ENCODE peak calls at places on chromosomes 11 and 22, in ten cellular contexts. One of them, this sample, is unnamed.

GRCh38 chr11:11446967-11447366 is 93.9 kb upstream of the CSNK2A3 start:
- DNase-seq in amniotic stem cell: no peak
- DNase-seq in H9: no peak
- DNase-seq in A172: no peak
- DNase-seq in EL: no peak
- DNase-seq in iris pigment epithelial cell: no peak
- DNase-seq in NCI-H748 treated with DMSO at 0.1 percent for 48 hours: no peak
- DNase-seq in activated T-cell treated with anti-CD3 and anti-CD28 coated beads for 48 hours: no peak
- DNase-seq in activated CD8-positive, alpha-beta memory T cell treated with anti-CD3 and anti-CD28 coated beads for 1 hour: no peak
- DNase-seq in NCI-H1092 treated with DMSO at 0.1 percent for 48 hours: no peak
- DNase-seq in this sample: no peak

GRCh38 chr11:119108151-119108856 is 1.2 kb downstream of the C2CD2L start:
- DNase-seq in NCI-H748 treated with DMSO at 0.1 percent for 48 hours: no peak
- DNase-seq in activated T-cell treated with anti-CD3 and anti-CD28 coated beads for 48 hours: no peak
- DNase-seq in activated CD8-positive, alpha-beta memory T cell treated with anti-CD3 and anti-CD28 coated beads for 1 hour: peak; percentile 13
- DNase-seq in iris pigment epithelial cell: peak; percentile 35
- DNase-seq in A172: peak; percentile 68
- DNase-seq in H9: peak; percentile 58
- DNase-seq in amniotic stem cell: no peak
- DNase-seq in NCI-H1092 treated with DMSO at 0.1 percent for 48 hours: peak; percentile 28
- DNase-seq in EL: peak; percentile 64
- DNase-seq in this sample: no peak

GRCh38 chr11:1158681-1159525 is 1.1 kb downstream of the MUC5AC start:
- DNase-seq in amniotic stem cell: no peak
- DNase-seq in NCI-H1092 treated with DMSO at 0.1 percent for 48 hours: no peak
- DNase-seq in EL: no peak
- DNase-seq in A172: no peak
- DNase-seq in activated CD8-positive, alpha-beta memory T cell treated with anti-CD3 and anti-CD28 coated beads for 1 hour: no peak
- DNase-seq in iris pigment epithelial cell: no peak
- DNase-seq in NCI-H748 treated with DMSO at 0.1 percent for 48 hours: no peak
- DNase-seq in activated T-cell treated with anti-CD3 and anti-CD28 coated beads for 48 hours: no peak
- DNase-seq in H9: peak; percentile 21
- DNase-seq in this sample: no peak

GRCh38 chr11:75241906-75242644 is 1.5 kb downstream of the TPBGL start:
- DNase-seq in EL: no peak
- DNase-seq in H9: peak; percentile 32
- DNase-seq in NCI-H1092 treated with DMSO at 0.1 percent for 48 hours: no peak
- DNase-seq in iris pigment epithelial cell: no peak
- DNase-seq in activated CD8-positive, alpha-beta memory T cell treated with anti-CD3 and anti-CD28 coated beads for 1 hour: no peak
- DNase-seq in A172: peak; percentile 49
- DNase-seq in amniotic stem cell: no peak
- DNase-seq in NCI-H748 treated with DMSO at 0.1 percent for 48 hours: no peak
- DNase-seq in activated T-cell treated with anti-CD3 and anti-CD28 coated beads for 48 hours: no peak
- DNase-seq in this sample: no peak

GRCh38 chr22:50698546-50698945 is 25.9 kb downstream of the SHANK3 start:
- DNase-seq in activated CD8-positive, alpha-beta memory T cell treated with anti-CD3 and anti-CD28 coated beads for 1 hour: no peak
- DNase-seq in activated T-cell treated with anti-CD3 and anti-CD28 coated beads for 48 hours: no peak
- DNase-seq in A172: no peak
- DNase-seq in EL: no peak
- DNase-seq in NCI-H748 treated with DMSO at 0.1 percent for 48 hours: no peak
- DNase-seq in H9: no peak
- DNase-seq in NCI-H1092 treated with DMSO at 0.1 percent for 48 hours: no peak
- DNase-seq in amniotic stem cell: no peak
- DNase-seq in iris pigment epithelial cell: no peak
- DNase-seq in this sample: no peak

GRCh38 chr11:72263363-72263762 is 19.4 kb upstream of the PHOX2A start:
- DNase-seq in iris pigment epithelial cell: peak; percentile 90
- DNase-seq in activated T-cell treated with anti-CD3 and anti-CD28 coated beads for 48 hours: no peak
- DNase-seq in NCI-H748 treated with DMSO at 0.1 percent for 48 hours: no peak
- DNase-seq in A172: peak; percentile 62
- DNase-seq in amniotic stem cell: no peak
- DNase-seq in activated CD8-positive, alpha-beta memory T cell treated with anti-CD3 and anti-CD28 coated beads for 1 hour: no peak
- DNase-seq in H9: no peak
- DNase-seq in NCI-H1092 treated with DMSO at 0.1 percent for 48 hours: no peak
- DNase-seq in EL: peak; percentile 58
- DNase-seq in this sample: peak; percentile 67

GRCh38 chr11:57224537-57224936 is 12.5 kb downstream of the APLNR start:
- DNase-seq in activated CD8-positive, alpha-beta memory T cell treated with anti-CD3 and anti-CD28 coated beads for 1 hour: no peak
- DNase-seq in amniotic stem cell: peak; percentile 16
- DNase-seq in EL: peak; percentile 66
- DNase-seq in H9: no peak
- DNase-seq in NCI-H748 treated with DMSO at 0.1 percent for 48 hours: no peak
- DNase-seq in iris pigment epithelial cell: peak; percentile 78
- DNase-seq in A172: peak; percentile 59
- DNase-seq in activated T-cell treated with anti-CD3 and anti-CD28 coated beads for 48 hours: no peak
- DNase-seq in NCI-H1092 treated with DMSO at 0.1 percent for 48 hours: no peak
- DNase-seq in this sample: no peak

GRCh38 chr11:91997178-91997577 is 227.4 kb upstream of the FAT3 start:
- DNase-seq in activated CD8-positive, alpha-beta memory T cell treated with anti-CD3 and anti-CD28 coated beads for 1 hour: no peak
- DNase-seq in A172: no peak
- DNase-seq in NCI-H748 treated with DMSO at 0.1 percent for 48 hours: peak; percentile 43
- DNase-seq in EL: no peak
- DNase-seq in NCI-H1092 treated with DMSO at 0.1 percent for 48 hours: peak; percentile 48
- DNase-seq in activated T-cell treated with anti-CD3 and anti-CD28 coated beads for 48 hours: no peak
- DNase-seq in amniotic stem cell: no peak
- DNase-seq in iris pigment epithelial cell: no peak
- DNase-seq in H9: no peak
- DNase-seq in this sample: no peak

GRCh38 chr22:49404576-49405199 is 423.0 kb downstream of the BRD1 start:
- DNase-seq in EL: no peak
- DNase-seq in NCI-H748 treated with DMSO at 0.1 percent for 48 hours: no peak
- DNase-seq in activated CD8-positive, alpha-beta memory T cell treated with anti-CD3 and anti-CD28 coated beads for 1 hour: no peak
- DNase-seq in amniotic stem cell: no peak
- DNase-seq in activated T-cell treated with anti-CD3 and anti-CD28 coated beads for 48 hours: no peak
- DNase-seq in iris pigment epithelial cell: no peak
- DNase-seq in H9: peak; percentile 24
- DNase-seq in NCI-H1092 treated with DMSO at 0.1 percent for 48 hours: no peak
- DNase-seq in A172: no peak
- DNase-seq in this sample: peak; percentile 0

GRCh38 chr11:61777234-61778090 is 14.9 kb downstream of the TMEM258 start:
- DNase-seq in EL: no peak
- DNase-seq in H9: peak; percentile 86
- DNase-seq in A172: no peak
- DNase-seq in NCI-H1092 treated with DMSO at 0.1 percent for 48 hours: no peak
- DNase-seq in iris pigment epithelial cell: no peak
- DNase-seq in NCI-H748 treated with DMSO at 0.1 percent for 48 hours: no peak
- DNase-seq in activated CD8-positive, alpha-beta memory T cell treated with anti-CD3 and anti-CD28 coated beads for 1 hour: peak; percentile 45
- DNase-seq in amniotic stem cell: no peak
- DNase-seq in activated T-cell treated with anti-CD3 and anti-CD28 coated beads for 48 hours: peak; percentile 40
- DNase-seq in this sample: no peak

GRCh38 chr22:45889093-45889538 is 87.8 kb downstream of the WNT7B start:
- DNase-seq in H9: no peak
- DNase-seq in EL: no peak
- DNase-seq in activated CD8-positive, alpha-beta memory T cell treated with anti-CD3 and anti-CD28 coated beads for 1 hour: no peak
- DNase-seq in iris pigment epithelial cell: no peak
- DNase-seq in amniotic stem cell: no peak
- DNase-seq in A172: no peak
- DNase-seq in activated T-cell treated with anti-CD3 and anti-CD28 coated beads for 48 hours: no peak
- DNase-seq in NCI-H1092 treated with DMSO at 0.1 percent for 48 hours: no peak
- DNase-seq in NCI-H748 treated with DMSO at 0.1 percent for 48 hours: no peak
- DNase-seq in this sample: no peak

GRCh38 chr11:9973921-9974320 is 310.0 kb downstream of the SWAP70 start:
- DNase-seq in activated T-cell treated with anti-CD3 and anti-CD28 coated beads for 48 hours: no peak
- DNase-seq in NCI-H1092 treated with DMSO at 0.1 percent for 48 hours: no peak
- DNase-seq in activated CD8-positive, alpha-beta memory T cell treated with anti-CD3 and anti-CD28 coated beads for 1 hour: no peak
- DNase-seq in NCI-H748 treated with DMSO at 0.1 percent for 48 hours: no peak
- DNase-seq in iris pigment epithelial cell: peak; percentile 29
- DNase-seq in H9: no peak
- DNase-seq in EL: peak; percentile 47
- DNase-seq in A172: no peak
- DNase-seq in amniotic stem cell: no peak
- DNase-seq in this sample: no peak

GRCh38 chr22:37626144-37626543 is 13.3 kb upstream of the SH3BP1 start:
- DNase-seq in H9: no peak
- DNase-seq in NCI-H1092 treated with DMSO at 0.1 percent for 48 hours: no peak
- DNase-seq in activated CD8-positive, alpha-beta memory T cell treated with anti-CD3 and anti-CD28 coated beads for 1 hour: no peak
- DNase-seq in A172: peak; percentile 12
- DNase-seq in amniotic stem cell: no peak
- DNase-seq in NCI-H748 treated with DMSO at 0.1 percent for 48 hours: no peak
- DNase-seq in EL: no peak
- DNase-seq in iris pigment epithelial cell: peak; percentile 67
- DNase-seq in activated T-cell treated with anti-CD3 and anti-CD28 coated beads for 48 hours: no peak
- DNase-seq in this sample: no peak

GRCh38 chr22:24498826-24499225 is 3.7 kb downstream of the UPB1 start:
- DNase-seq in activated CD8-positive, alpha-beta memory T cell treated with anti-CD3 and anti-CD28 coated beads for 1 hour: no peak
- DNase-seq in A172: no peak
- DNase-seq in activated T-cell treated with anti-CD3 and anti-CD28 coated beads for 48 hours: no peak
- DNase-seq in NCI-H748 treated with DMSO at 0.1 percent for 48 hours: no peak
- DNase-seq in NCI-H1092 treated with DMSO at 0.1 percent for 48 hours: no peak
- DNase-seq in EL: no peak
- DNase-seq in iris pigment epithelial cell: no peak
- DNase-seq in H9: no peak
- DNase-seq in amniotic stem cell: no peak
- DNase-seq in this sample: no peak

GRCh38 chr11:114179234-114179941 is 116.8 kb upstream of the NNMT start:
- DNase-seq in NCI-H1092 treated with DMSO at 0.1 percent for 48 hours: peak; percentile 56
- DNase-seq in A172: no peak
- DNase-seq in H9: no peak
- DNase-seq in iris pigment epithelial cell: peak; percentile 99
- DNase-seq in NCI-H748 treated with DMSO at 0.1 percent for 48 hours: no peak
- DNase-seq in activated CD8-positive, alpha-beta memory T cell treated with anti-CD3 and anti-CD28 coated beads for 1 hour: no peak
- DNase-seq in EL: no peak
- DNase-seq in amniotic stem cell: no peak
- DNase-seq in activated T-cell treated with anti-CD3 and anti-CD28 coated beads for 48 hours: no peak
- DNase-seq in this sample: peak; percentile 95

GRCh38 chr11:84905411-84905810 is 721.7 kb downstream of the DLG2 start:
- DNase-seq in activated T-cell treated with anti-CD3 and anti-CD28 coated beads for 48 hours: no peak
- DNase-seq in amniotic stem cell: no peak
- DNase-seq in A172: no peak
- DNase-seq in NCI-H748 treated with DMSO at 0.1 percent for 48 hours: no peak
- DNase-seq in activated CD8-positive, alpha-beta memory T cell treated with anti-CD3 and anti-CD28 coated beads for 1 hour: no peak
- DNase-seq in NCI-H1092 treated with DMSO at 0.1 percent for 48 hours: no peak
- DNase-seq in H9: no peak
- DNase-seq in EL: peak; percentile 60
- DNase-seq in iris pigment epithelial cell: peak; percentile 91
- DNase-seq in this sample: peak; percentile 34

GRCh38 chr11:64170419-64170818 is 4.5 kb upstream of the MACROD1 start:
- DNase-seq in activated T-cell treated with anti-CD3 and anti-CD28 coated beads for 48 hours: no peak
- DNase-seq in EL: no peak
- DNase-seq in NCI-H748 treated with DMSO at 0.1 percent for 48 hours: no peak
- DNase-seq in NCI-H1092 treated with DMSO at 0.1 percent for 48 hours: no peak
- DNase-seq in iris pigment epithelial cell: no peak
- DNase-seq in A172: no peak
- DNase-seq in activated CD8-positive, alpha-beta memory T cell treated with anti-CD3 and anti-CD28 coated beads for 1 hour: no peak
- DNase-seq in H9: no peak
- DNase-seq in amniotic stem cell: no peak
- DNase-seq in this sample: no peak

GRCh38 chr22:33923033-33923432 is 2.8 kb upstream of the LARGE1 start:
- DNase-seq in amniotic stem cell: no peak
- DNase-seq in activated T-cell treated with anti-CD3 and anti-CD28 coated beads for 48 hours: no peak
- DNase-seq in NCI-H1092 treated with DMSO at 0.1 percent for 48 hours: no peak
- DNase-seq in NCI-H748 treated with DMSO at 0.1 percent for 48 hours: no peak
- DNase-seq in H9: no peak
- DNase-seq in EL: no peak
- DNase-seq in iris pigment epithelial cell: no peak
- DNase-seq in activated CD8-positive, alpha-beta memory T cell treated with anti-CD3 and anti-CD28 coated beads for 1 hour: no peak
- DNase-seq in A172: no peak
- DNase-seq in this sample: no peak

GRCh38 chr22:33090836-33091235 is 32.7 kb upstream of the SYN3 start:
- DNase-seq in A172: no peak
- DNase-seq in activated CD8-positive, alpha-beta memory T cell treated with anti-CD3 and anti-CD28 coated beads for 1 hour: no peak
- DNase-seq in EL: no peak
- DNase-seq in H9: no peak
- DNase-seq in activated T-cell treated with anti-CD3 and anti-CD28 coated beads for 48 hours: no peak
- DNase-seq in iris pigment epithelial cell: no peak
- DNase-seq in NCI-H1092 treated with DMSO at 0.1 percent for 48 hours: no peak
- DNase-seq in NCI-H748 treated with DMSO at 0.1 percent for 48 hours: no peak
- DNase-seq in amniotic stem cell: no peak
- DNase-seq in this sample: no peak

GRCh38 chr11:111540921-111541208 is 345 bp downstream of the LAYN start:
- DNase-seq in H9: no peak
- DNase-seq in EL: no peak
- DNase-seq in activated CD8-positive, alpha-beta memory T cell treated with anti-CD3 and anti-CD28 coated beads for 1 hour: no peak
- DNase-seq in amniotic stem cell: no peak
- DNase-seq in NCI-H1092 treated with DMSO at 0.1 percent for 48 hours: no peak
- DNase-seq in iris pigment epithelial cell: no peak
- DNase-seq in A172: no peak
- DNase-seq in NCI-H748 treated with DMSO at 0.1 percent for 48 hours: no peak
- DNase-seq in activated T-cell treated with anti-CD3 and anti-CD28 coated beads for 48 hours: no peak
- DNase-seq in this sample: no peak

GRCh38 chr22:39664485-39665200 is 94.1 kb downstream of the CACNA1I start:
- DNase-seq in H9: peak; percentile 94
- DNase-seq in activated CD8-positive, alpha-beta memory T cell treated with anti-CD3 and anti-CD28 coated beads for 1 hour: peak; percentile 21
- DNase-seq in NCI-H748 treated with DMSO at 0.1 percent for 48 hours: no peak
- DNase-seq in NCI-H1092 treated with DMSO at 0.1 percent for 48 hours: no peak
- DNase-seq in activated T-cell treated with anti-CD3 and anti-CD28 coated beads for 48 hours: peak; percentile 20
- DNase-seq in amniotic stem cell: no peak
- DNase-seq in A172: no peak
- DNase-seq in EL: no peak
- DNase-seq in iris pigment epithelial cell: no peak
- DNase-seq in this sample: no peak

GRCh38 chr22:36470162-36470993 is 11.1 kb downstream of the TXN2 start:
- DNase-seq in amniotic stem cell: peak; percentile 73
- DNase-seq in iris pigment epithelial cell: peak; percentile 89
- DNase-seq in activated CD8-positive, alpha-beta memory T cell treated with anti-CD3 and anti-CD28 coated beads for 1 hour: peak; percentile 65
- DNase-seq in activated T-cell treated with anti-CD3 and anti-CD28 coated beads for 48 hours: peak; percentile 65
- DNase-seq in EL: peak; percentile 88
- DNase-seq in NCI-H1092 treated with DMSO at 0.1 percent for 48 hours: peak; percentile 64
- DNase-seq in A172: peak; percentile 69
- DNase-seq in NCI-H748 treated with DMSO at 0.1 percent for 48 hours: peak; percentile 29
- DNase-seq in H9: peak; percentile 89
- DNase-seq in this sample: peak; percentile 90

GRCh38 chr11:15878756-15879155 is 477.6 kb downstream of the SOX6 start:
- DNase-seq in NCI-H1092 treated with DMSO at 0.1 percent for 48 hours: no peak
- DNase-seq in H9: no peak
- DNase-seq in amniotic stem cell: no peak
- DNase-seq in iris pigment epithelial cell: no peak
- DNase-seq in A172: no peak
- DNase-seq in activated T-cell treated with anti-CD3 and anti-CD28 coated beads for 48 hours: no peak
- DNase-seq in EL: no peak
- DNase-seq in NCI-H748 treated with DMSO at 0.1 percent for 48 hours: no peak
- DNase-seq in activated CD8-positive, alpha-beta memory T cell treated with anti-CD3 and anti-CD28 coated beads for 1 hour: no peak
- DNase-seq in this sample: no peak

GRCh38 chr11:126229782-126230540 is 18.4 kb downstream of the FAM118B start:
- DNase-seq in EL: no peak
- DNase-seq in amniotic stem cell: no peak
- DNase-seq in activated T-cell treated with anti-CD3 and anti-CD28 coated beads for 48 hours: no peak
- DNase-seq in activated CD8-positive, alpha-beta memory T cell treated with anti-CD3 and anti-CD28 coated beads for 1 hour: no peak
- DNase-seq in NCI-H1092 treated with DMSO at 0.1 percent for 48 hours: no peak
- DNase-seq in A172: no peak
- DNase-seq in H9: no peak
- DNase-seq in iris pigment epithelial cell: peak; percentile 26
- DNase-seq in NCI-H748 treated with DMSO at 0.1 percent for 48 hours: no peak
- DNase-seq in this sample: peak; percentile 14

GRCh38 chr11:18248561-18248960 is at the start of gene SAA2:
- DNase-seq in NCI-H748 treated with DMSO at 0.1 percent for 48 hours: no peak
- DNase-seq in NCI-H1092 treated with DMSO at 0.1 percent for 48 hours: no peak
- DNase-seq in activated CD8-positive, alpha-beta memory T cell treated with anti-CD3 and anti-CD28 coated beads for 1 hour: no peak
- DNase-seq in EL: no peak
- DNase-seq in amniotic stem cell: no peak
- DNase-seq in A172: peak; percentile 66
- DNase-seq in activated T-cell treated with anti-CD3 and anti-CD28 coated beads for 48 hours: no peak
- DNase-seq in H9: no peak
- DNase-seq in iris pigment epithelial cell: no peak
- DNase-seq in this sample: no peak

GRCh38 chr11:12288212-12288933 is 89.0 kb upstream of the PARVA start:
- DNase-seq in activated T-cell treated with anti-CD3 and anti-CD28 coated beads for 48 hours: peak; percentile 41
- DNase-seq in amniotic stem cell: peak; percentile 88
- DNase-seq in iris pigment epithelial cell: peak; percentile 93
- DNase-seq in activated CD8-positive, alpha-beta memory T cell treated with anti-CD3 and anti-CD28 coated beads for 1 hour: peak; percentile 31
- DNase-seq in NCI-H1092 treated with DMSO at 0.1 percent for 48 hours: peak; percentile 91
- DNase-seq in EL: peak; percentile 93
- DNase-seq in H9: peak; percentile 89
- DNase-seq in NCI-H748 treated with DMSO at 0.1 percent for 48 hours: peak; percentile 88
- DNase-seq in A172: peak; percentile 91
- DNase-seq in this sample: peak; percentile 96

GRCh38 chr11:46286789-46287188 is 9.3 kb downstream of the CREB3L1 start:
- DNase-seq in activated T-cell treated with anti-CD3 and anti-CD28 coated beads for 48 hours: no peak
- DNase-seq in A172: no peak
- DNase-seq in amniotic stem cell: no peak
- DNase-seq in EL: no peak
- DNase-seq in NCI-H1092 treated with DMSO at 0.1 percent for 48 hours: no peak
- DNase-seq in H9: no peak
- DNase-seq in iris pigment epithelial cell: no peak
- DNase-seq in NCI-H748 treated with DMSO at 0.1 percent for 48 hours: no peak
- DNase-seq in activated CD8-positive, alpha-beta memory T cell treated with anti-CD3 and anti-CD28 coated beads for 1 hour: no peak
- DNase-seq in this sample: no peak

GRCh38 chr11:74671520-74672196 is 59.6 kb downstream of the CHRDL2 start:
- DNase-seq in NCI-H1092 treated with DMSO at 0.1 percent for 48 hours: no peak
- DNase-seq in activated T-cell treated with anti-CD3 and anti-CD28 coated beads for 48 hours: no peak
- DNase-seq in activated CD8-positive, alpha-beta memory T cell treated with anti-CD3 and anti-CD28 coated beads for 1 hour: no peak
- DNase-seq in NCI-H748 treated with DMSO at 0.1 percent for 48 hours: no peak
- DNase-seq in amniotic stem cell: no peak
- DNase-seq in EL: peak; percentile 82
- DNase-seq in H9: no peak
- DNase-seq in iris pigment epithelial cell: peak; percentile 56
- DNase-seq in A172: peak; percentile 36
- DNase-seq in this sample: peak; percentile 45

This sample was measured in astrocyte of the spinal cord.